ENCODE peak calls at places on chromosome 17, in four cellular contexts. E is WTC11, R is HepG2, O is K562. I is an unnamed sample.

GRCh38 chr17:31272236-31272635 is 24.8 kb downstream of the OMG start:
- DNase-seq in R (no peak), E (no peak), O (no peak), I (no peak)

GRCh38 chr17:45087496-45087975 is 26.4 kb downstream of the NMT1 start:
- DNase-seq in E (no peak), R (no peak), O (no peak), I (no peak)

GRCh38 chr17:40422990-40423611 is 5.4 kb upstream of the TOP2A start:
- DNase-seq in E (peak), O (peak), R (no peak), I (peak)

GRCh38 chr17:76683921-76684745 is 26.6 kb downstream of the MXRA7 start:
- DNase-seq in R (no peak), E (no peak), O (no peak), I (no peak)

GRCh38 chr17:4542726-4543191 is 12.4 kb downstream of the MYBBP1A start:
- DNase-seq in O (no peak), E (no peak), R (no peak), I (no peak)

GRCh38 chr17:18257747-18258355 is 687 bp downstream of the FLII start:
- DNase-seq in O (peak), R (peak), E (peak), I (peak)

GRCh38 chr17:64129515-64129764 is 504 bp downstream of the ERN1 start:
- DNase-seq in O (no peak), E (no peak), R (no peak), I (no peak)

GRCh38 chr17:79969906-79970305 is 65.8 kb downstream of the TBC1D16 start:
- DNase-seq in O (no peak), E (no peak), R (no peak), I (no peak)

GRCh38 chr17:17300624-17301568 is 2.3 kb upstream of the NT5M start:
- DNase-seq in E (peak), O (no peak), R (no peak), I (peak)

GRCh38 chr17:54348234-54348633 is 525.5 kb downstream of the KIF2B start:
- DNase-seq in O (no peak), R (no peak), E (no peak), I (no peak)

GRCh38 chr17:16215965-16216316 is 607 bp upstream of the NCOR1 start:
- DNase-seq in R (peak), O (peak), E (peak), I (no peak)

GRCh38 chr17:4559139-4559791 is 1.1 kb downstream of the GGT6 start:
- DNase-seq in O (no peak), R (no peak), E (no peak), I (no peak)

GRCh38 chr17:8679136-8679535 is 48.6 kb upstream of the MYH10 start:
- DNase-seq in O (no peak), R (no peak), E (no peak), I (no peak)

GRCh38 chr17:78839762-78840529 is 668 bp downstream of the USP36 start:
- DNase-seq in E (no peak), O (peak), R (peak), I (peak)

DNA sequence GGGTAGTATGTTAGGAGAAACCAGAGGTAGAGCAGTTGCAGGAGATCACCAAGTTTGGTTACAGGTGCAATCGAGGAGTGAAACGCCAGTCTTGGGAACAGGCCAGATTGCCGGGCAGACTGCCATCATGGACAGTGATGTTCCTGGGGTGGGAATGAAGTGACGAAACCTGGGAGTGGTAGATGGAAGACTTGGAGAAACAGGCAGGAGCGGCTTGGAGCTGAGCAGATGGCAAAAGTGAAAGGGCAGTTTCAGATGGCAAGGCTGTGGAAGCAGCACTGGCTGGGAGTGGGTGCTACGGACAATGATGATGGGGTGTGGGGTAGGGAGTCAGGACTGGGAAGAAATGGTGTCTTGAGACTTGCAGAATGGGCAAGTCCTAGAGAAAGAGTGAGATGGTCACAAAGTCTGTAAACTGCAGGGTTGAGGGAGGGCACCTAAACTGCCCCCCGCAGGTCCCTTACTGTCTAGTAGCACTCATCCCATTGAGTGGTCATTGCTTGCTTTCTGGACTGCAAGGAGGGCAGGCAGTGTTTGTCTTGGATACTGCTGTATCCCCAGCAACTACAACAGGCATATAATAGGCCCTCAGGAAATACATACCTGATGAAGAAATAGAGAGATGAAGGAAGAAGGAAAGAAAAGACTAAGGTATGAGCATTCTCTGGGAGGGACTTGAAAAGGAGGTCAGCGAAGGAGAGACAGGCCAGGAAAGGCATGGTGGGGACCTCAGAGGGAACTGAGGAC is 29.5 kb upstream of the ULK2 start:
- DNase-seq in R (no peak), O (no peak), E (no peak), I (no peak)
- TF ChIP-seq NR3C1 in R (no peak), O (no peak), E (no peak), I (no peak)

DNA sequence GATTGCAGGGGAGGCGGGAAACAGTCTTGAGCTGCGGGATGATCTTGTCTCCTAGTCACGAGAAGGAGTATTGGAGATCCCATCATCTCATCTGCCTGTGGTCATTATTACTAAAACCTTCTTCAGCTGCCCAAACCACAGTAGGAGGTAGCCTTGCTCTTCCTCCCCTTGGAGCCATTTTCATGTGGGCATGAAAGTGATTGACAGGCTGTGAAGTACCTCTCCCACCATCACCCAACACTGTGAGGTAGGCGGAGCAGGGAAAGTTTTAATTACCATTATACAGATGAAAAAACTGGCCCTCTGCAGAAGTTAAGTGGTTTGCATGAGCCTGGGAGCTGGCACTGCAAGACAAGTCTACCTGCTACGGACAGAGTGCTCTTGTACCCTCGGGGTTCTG is 237.3 kb downstream of the MSI2 start:
- DNase-seq in R (no peak), E (no peak), O (no peak), I (no peak)
- TF ChIP-seq NR3C1 in R (no peak), E (no peak), O (no peak), I (no peak)

DNA sequence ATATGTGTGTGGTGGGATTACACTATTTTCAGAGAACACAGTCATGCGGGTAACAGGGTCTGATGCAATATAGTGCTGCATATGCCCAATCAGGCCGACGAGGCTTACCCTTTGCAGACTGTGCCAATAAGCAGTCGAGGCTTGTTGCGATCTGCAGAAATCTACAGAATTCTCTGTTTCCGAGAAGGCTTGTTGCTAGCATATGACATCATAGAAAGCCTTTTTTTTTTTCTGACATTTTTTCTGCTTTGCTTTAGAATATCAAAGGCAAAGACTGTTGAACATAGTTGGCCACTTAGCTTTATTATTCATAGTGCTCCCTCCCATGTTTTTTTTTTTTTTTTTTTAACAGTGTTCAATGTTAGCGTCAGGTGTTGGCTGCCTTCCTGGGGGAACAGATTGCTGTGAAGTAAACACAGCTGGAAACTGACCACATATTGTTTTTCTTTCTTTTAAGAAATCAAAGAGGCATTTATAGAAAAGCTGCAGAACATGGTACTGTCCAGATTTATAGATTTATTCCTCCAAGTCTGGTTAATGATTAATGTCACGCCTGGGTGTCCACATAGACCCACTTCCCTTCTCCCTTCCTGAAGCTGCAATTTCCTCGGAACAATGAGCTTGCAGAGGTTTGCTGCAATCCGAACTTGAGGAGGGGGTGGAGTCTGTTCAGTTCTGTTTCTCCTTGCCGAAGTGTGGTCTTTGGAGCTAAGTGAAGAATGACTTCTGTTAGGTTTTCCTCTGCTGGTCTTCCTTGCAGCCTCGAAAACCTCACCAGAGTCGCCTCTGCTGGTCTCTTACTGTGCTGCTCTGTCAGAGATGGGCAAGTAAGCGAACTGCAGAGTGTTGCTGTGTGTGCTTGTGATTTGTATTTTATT is 87.3 kb downstream of the MAP2K6 start:
- DNase-seq in E (peak), R (peak), O (no peak), I (peak)
- TF ChIP-seq NR3C1 in E (no peak), R (no peak), O (no peak), I (no peak)

DNA sequence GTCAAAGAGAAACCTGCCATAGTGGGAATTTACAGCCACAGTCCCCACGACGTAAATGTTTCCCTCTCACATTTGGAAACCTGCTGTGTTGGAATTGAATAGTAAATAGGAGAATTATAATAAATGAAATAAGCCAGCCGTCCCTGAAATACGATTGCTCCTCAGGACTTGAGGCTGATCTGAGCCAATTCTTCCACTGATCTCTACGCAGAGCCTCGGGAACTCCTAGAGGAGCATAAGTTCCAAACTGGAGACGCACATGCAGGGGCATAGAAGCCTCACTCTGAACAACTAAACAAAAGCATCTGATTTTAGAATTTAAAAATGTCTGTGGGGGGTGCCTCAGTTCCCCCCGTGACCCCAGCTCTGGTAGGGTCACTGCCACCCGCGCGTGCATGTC is 10.2 kb upstream of the TEX19 start:
- DNase-seq in R (no peak), O (no peak), E (no peak), I (no peak)
- TF ChIP-seq NR3C1 in R (no peak), O (no peak), E (no peak), I (no peak)

DNA sequence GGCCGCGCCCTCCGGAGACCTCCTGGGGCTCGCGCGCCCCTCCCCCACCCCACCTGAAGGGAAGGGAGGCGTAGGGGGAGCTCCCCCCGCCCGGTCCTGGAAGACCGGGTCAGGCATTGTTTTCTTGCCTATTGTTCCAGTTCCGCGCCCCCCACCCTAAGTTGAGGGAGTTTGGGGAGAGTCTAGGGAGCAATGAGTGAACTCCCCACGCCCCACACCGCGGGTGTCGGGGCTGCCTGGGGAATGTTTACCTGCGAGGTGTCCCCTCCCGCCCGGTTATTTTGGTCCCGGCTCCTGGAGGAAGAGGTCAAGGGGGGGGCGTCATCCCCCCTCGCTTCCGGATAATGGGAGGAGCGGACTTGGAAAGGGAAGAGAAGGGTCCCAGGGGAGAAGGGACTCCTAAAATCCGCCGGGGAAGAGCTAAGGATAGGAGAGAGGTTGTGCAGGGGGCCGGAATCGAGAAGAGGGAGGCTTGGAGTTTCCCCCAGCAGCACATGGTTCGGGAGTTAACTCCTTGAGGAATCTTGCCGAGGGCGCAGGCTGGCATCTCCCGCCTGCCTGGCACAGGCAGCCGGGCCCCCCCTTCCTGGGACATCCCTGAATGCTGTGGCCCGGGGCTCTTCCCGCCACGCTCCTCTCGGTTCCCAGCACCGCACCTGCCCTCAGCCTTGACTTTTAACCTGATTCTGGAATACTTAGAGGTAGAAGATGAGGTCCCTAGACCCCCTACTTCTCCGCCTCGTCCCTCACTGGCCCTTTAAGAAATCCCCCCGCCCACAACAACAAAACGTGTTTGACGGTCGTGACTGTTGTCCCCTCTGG is 941 bp downstream of the MLLT6 start:
- DNase-seq in E (peak), R (peak), O (peak), I (peak)
- TF ChIP-seq NR3C1 in E (no peak), R (no peak), O (no peak), I (no peak)

GRCh38 chr17:61330174-61331150 is 69.2 kb upstream of the TBX2 start:
- DNase-seq in E (no peak), R (no peak), O (no peak), I (no peak)
- TF ChIP-seq NR3C1 in E (no peak), R (no peak), O (no peak), I (no peak)

GRCh38 chr17:9935408-9935807 is 30.3 kb upstream of the RCVRN start:
- DNase-seq in O (no peak), E (no peak), R (no peak), I (no peak)

GRCh38 chr17:9929873-9930272 is 24.8 kb upstream of the RCVRN start:
- DNase-seq in E (no peak), O (no peak), R (no peak), I (no peak)

GRCh38 chr17:9931144-9931543 is 26.1 kb upstream of the RCVRN start:
- DNase-seq in R (no peak), E (no peak), O (no peak), I (no peak)

GRCh38 chr17:9934354-9934753 is 29.3 kb upstream of the RCVRN start:
- DNase-seq in R (no peak), O (no peak), E (no peak), I (no peak)

DNA sequence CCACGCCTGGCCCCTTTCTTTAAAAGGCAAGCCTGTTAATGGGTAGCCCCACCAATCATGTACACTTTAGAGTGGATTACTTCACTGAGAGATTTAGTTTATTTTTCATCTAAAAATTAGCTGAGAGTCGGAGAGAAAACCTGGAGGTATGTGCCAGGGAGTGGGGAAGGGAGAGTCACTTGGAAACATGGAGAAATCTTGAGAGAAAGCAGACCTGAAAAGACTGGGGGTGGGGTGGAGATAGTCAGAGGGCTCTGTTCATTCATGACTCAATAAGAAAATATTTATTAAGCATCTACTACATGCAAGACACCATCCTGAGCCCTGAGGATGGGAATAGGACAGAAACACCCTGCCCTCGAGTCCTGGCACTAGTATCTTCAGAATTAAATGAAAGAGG is 27.4 kb upstream of the RCVRN start:
- DNase-seq in R (no peak), E (no peak), O (no peak), I (no peak)
- TF ChIP-seq NR3C1 in R (no peak), E (no peak), O (no peak), I (no peak)

DNA sequence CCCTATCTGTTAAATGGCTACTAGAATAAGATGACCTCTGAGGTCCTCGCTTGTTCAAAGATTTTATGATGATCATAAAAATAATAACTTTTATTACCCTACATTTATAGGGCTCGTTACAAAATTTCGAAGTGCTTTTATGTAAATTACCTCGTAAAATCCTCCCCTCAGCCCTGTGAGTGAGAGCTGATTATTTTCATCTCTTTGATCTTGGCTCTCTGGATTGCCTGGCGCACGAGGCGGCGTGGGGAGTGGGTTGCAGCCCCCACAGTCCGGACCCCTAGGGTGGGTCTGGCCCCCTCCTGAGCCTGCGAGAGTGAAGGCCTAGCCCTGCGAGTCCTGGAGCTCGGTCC is 1.6 kb downstream of the SDK2 start:
- DNase-seq in O (no peak), R (no peak), E (no peak), I (no peak)
- TF ChIP-seq NR3C1 in O (no peak), R (no peak), E (no peak), I (no peak)

DNA sequence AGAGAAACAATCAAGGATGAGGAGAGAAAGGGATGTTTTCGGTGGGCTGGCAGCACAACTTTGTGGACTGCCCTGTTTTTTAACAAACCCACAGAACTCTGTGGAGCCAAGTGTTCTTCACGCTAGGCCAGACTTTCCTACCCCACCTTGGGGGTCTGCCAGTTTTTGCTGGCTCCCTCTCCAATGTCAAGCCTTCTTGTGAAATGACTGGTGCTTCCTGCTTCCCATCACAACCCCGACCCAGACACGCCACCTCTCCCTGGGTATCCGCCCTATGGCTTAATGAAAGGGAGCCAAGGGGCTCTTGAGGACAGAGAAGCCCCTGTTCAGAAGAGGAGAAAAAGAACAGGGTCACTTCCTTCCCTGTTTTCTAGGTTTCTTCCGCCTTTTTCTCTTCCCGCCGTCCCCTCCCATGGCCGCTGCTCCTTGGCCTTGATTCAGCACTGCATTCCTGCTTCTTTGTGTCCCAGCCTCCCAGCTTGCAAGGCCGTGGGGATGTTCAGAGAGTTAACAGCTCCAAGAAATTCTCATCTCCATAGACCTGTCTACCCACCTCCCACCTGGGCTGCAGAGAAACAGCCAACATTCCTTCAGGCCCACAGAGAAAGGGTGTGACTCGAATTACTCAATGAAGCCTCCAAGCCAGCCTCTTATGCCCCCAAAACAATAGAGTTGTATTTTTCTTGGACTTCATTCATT is 16.5 kb upstream of the SOX9 start:
- DNase-seq in R (no peak), O (no peak), E (no peak), I (no peak)
- TF ChIP-seq NR3C1 in R (no peak), O (no peak), E (no peak), I (no peak)

GRCh38 chr17:77700165-77700881 is 258.2 kb upstream of the TNRC6C start:
- DNase-seq in E (no peak), O (no peak), R (no peak), I (no peak)
- TF ChIP-seq NR3C1 in E (no peak), O (no peak), R (no peak), I (no peak)